ENCODE peak calls at places on chromosome 10, in six cellular contexts. One of them, this sample, is unnamed.

GRCh38 chr10:58013406-58013805 is 254.3 kb downstream of the IPMK start:
- DNase-seq in epithelial cell of esophagus: no peak
- DNase-seq in fibroblast of mammary gland: no peak
- DNase-seq in stomach: no peak
- DNase-seq in Panc1: no peak
- DNase-seq in HFF-Myc: no peak
- DNase-seq in this sample: no peak

GRCh38 chr10:119531067-119531466 is 11.5 kb downstream of the RGS10 start:
- DNase-seq in stomach: no peak
- DNase-seq in epithelial cell of esophagus: no peak
- DNase-seq in fibroblast of mammary gland: no peak
- DNase-seq in HFF-Myc: no peak
- DNase-seq in Panc1: no peak
- DNase-seq in this sample: peak

GRCh38 chr10:58662314-58662713 is 149.6 kb downstream of the BICC1 start:
- DNase-seq in epithelial cell of esophagus: peak
- DNase-seq in stomach: no peak
- DNase-seq in Panc1: no peak
- DNase-seq in fibroblast of mammary gland: peak
- DNase-seq in HFF-Myc: no peak
- DNase-seq in this sample: peak

GRCh38 chr10:130707389-130707979 is 571.3 kb downstream of the GLRX3 start:
- DNase-seq in stomach: no peak
- DNase-seq in epithelial cell of esophagus: no peak
- DNase-seq in HFF-Myc: no peak
- DNase-seq in Panc1: no peak
- DNase-seq in fibroblast of mammary gland: no peak
- DNase-seq in this sample: no peak

GRCh38 chr10:132814469-132814856 is 28.5 kb upstream of the NKX6-2 start:
- DNase-seq in fibroblast of mammary gland: no peak
- DNase-seq in HFF-Myc: no peak
- DNase-seq in epithelial cell of esophagus: no peak
- DNase-seq in Panc1: no peak
- DNase-seq in stomach: no peak
- DNase-seq in this sample: no peak

GRCh38 chr10:125768217-125768616 is 7.4 kb downstream of the MMP21 start:
- DNase-seq in fibroblast of mammary gland: peak
- DNase-seq in epithelial cell of esophagus: no peak
- DNase-seq in Panc1: no peak
- DNase-seq in HFF-Myc: no peak
- DNase-seq in stomach: no peak
- DNase-seq in this sample: peak

GRCh38 chr10:70192325-70192966 is 22.1 kb upstream of the SAR1A start:
- DNase-seq in HFF-Myc: no peak
- DNase-seq in fibroblast of mammary gland: peak
- DNase-seq in stomach: peak
- DNase-seq in epithelial cell of esophagus: peak
- DNase-seq in Panc1: no peak
- DNase-seq in this sample: peak

GRCh38 chr10:113326160-113327111 is 226.4 kb upstream of the HABP2 start:
- DNase-seq in fibroblast of mammary gland: peak
- DNase-seq in epithelial cell of esophagus: peak
- DNase-seq in HFF-Myc: peak
- DNase-seq in stomach: no peak
- DNase-seq in Panc1: peak
- DNase-seq in this sample: peak

GRCh38 chr10:7553531-7553930 is 113.2 kb downstream of the ITIH5 start:
- DNase-seq in HFF-Myc: no peak
- DNase-seq in Panc1: no peak
- DNase-seq in epithelial cell of esophagus: no peak
- DNase-seq in stomach: no peak
- DNase-seq in fibroblast of mammary gland: no peak
- DNase-seq in this sample: no peak

GRCh38 chr10:63286754-63287264 is 153.7 kb downstream of the NRBF2 start:
- DNase-seq in epithelial cell of esophagus: peak
- DNase-seq in HFF-Myc: no peak
- DNase-seq in stomach: no peak
- DNase-seq in fibroblast of mammary gland: no peak
- DNase-seq in Panc1: no peak
- DNase-seq in this sample: no peak

GRCh38 chr10:44465430-44466115 is 80.7 kb upstream of the CXCL12 start:
- DNase-seq in Panc1: no peak
- DNase-seq in fibroblast of mammary gland: no peak
- DNase-seq in stomach: no peak
- DNase-seq in epithelial cell of esophagus: no peak
- DNase-seq in HFF-Myc: no peak
- DNase-seq in this sample: no peak

GRCh38 chr10:28130267-28130666 is 131.4 kb upstream of the ODAD2 start:
- DNase-seq in HFF-Myc: no peak
- DNase-seq in epithelial cell of esophagus: peak
- DNase-seq in fibroblast of mammary gland: peak
- DNase-seq in Panc1: no peak
- DNase-seq in stomach: no peak
- DNase-seq in this sample: peak

GRCh38 chr10:16384064-16384463 is 52.7 kb upstream of the PTER start:
- DNase-seq in HFF-Myc: no peak
- DNase-seq in fibroblast of mammary gland: no peak
- DNase-seq in epithelial cell of esophagus: no peak
- DNase-seq in stomach: no peak
- DNase-seq in Panc1: no peak
- DNase-seq in this sample: no peak

GRCh38 chr10:33368086-33368485 is 33.6 kb upstream of the NRP1 start:
- DNase-seq in fibroblast of mammary gland: no peak
- DNase-seq in Panc1: no peak
- DNase-seq in HFF-Myc: no peak
- DNase-seq in epithelial cell of esophagus: no peak
- DNase-seq in stomach: no peak
- DNase-seq in this sample: no peak
- TF ChIP-seq CTCF in fibroblast of mammary gland: no peak
- TF ChIP-seq CTCF in Panc1: no peak
- TF ChIP-seq CTCF in HFF-Myc: no peak
- TF ChIP-seq CTCF in epithelial cell of esophagus: no peak
- TF ChIP-seq CTCF in stomach: no peak
- TF ChIP-seq CTCF in this sample: no peak

GRCh38 chr10:83538047-83538446 is 601.3 kb upstream of the GHITM start:
- DNase-seq in HFF-Myc: no peak
- DNase-seq in epithelial cell of esophagus: no peak
- DNase-seq in fibroblast of mammary gland: no peak
- DNase-seq in Panc1: no peak
- DNase-seq in stomach: no peak
- DNase-seq in this sample: no peak

GRCh38 chr10:83541096-83541495 is 598.2 kb upstream of the GHITM start:
- DNase-seq in stomach: no peak
- DNase-seq in Panc1: no peak
- DNase-seq in fibroblast of mammary gland: no peak
- DNase-seq in epithelial cell of esophagus: no peak
- DNase-seq in HFF-Myc: no peak
- DNase-seq in this sample: no peak

GRCh38 chr10:83542774-83543291 is 596.5 kb upstream of the GHITM start:
- DNase-seq in HFF-Myc: no peak
- DNase-seq in stomach: no peak
- DNase-seq in fibroblast of mammary gland: no peak
- DNase-seq in epithelial cell of esophagus: peak
- DNase-seq in Panc1: no peak
- DNase-seq in this sample: peak

GRCh38 chr10:83536426-83536825 is 602.9 kb upstream of the GHITM start:
- DNase-seq in stomach: no peak
- DNase-seq in fibroblast of mammary gland: no peak
- DNase-seq in HFF-Myc: no peak
- DNase-seq in Panc1: no peak
- DNase-seq in epithelial cell of esophagus: no peak
- DNase-seq in this sample: peak

GRCh38 chr10:83539528-83540308 is 599.6 kb upstream of the GHITM start:
- DNase-seq in Panc1: no peak
- DNase-seq in fibroblast of mammary gland: peak
- DNase-seq in stomach: no peak
- DNase-seq in HFF-Myc: no peak
- DNase-seq in epithelial cell of esophagus: peak
- DNase-seq in this sample: peak
- H3K4me3 ChIP-seq in Panc1: no peak
- H3K4me3 ChIP-seq in fibroblast of mammary gland: no peak
- H3K4me3 ChIP-seq in stomach: no peak
- H3K4me3 ChIP-seq in HFF-Myc: no peak
- H3K4me3 ChIP-seq in epithelial cell of esophagus: no peak
- H3K4me3 ChIP-seq in this sample: no peak

GRCh38 chr10:72297968-72298773 is 24.4 kb downstream of the DDIT4 start:
- DNase-seq in stomach: peak
- DNase-seq in epithelial cell of esophagus: peak
- DNase-seq in Panc1: peak
- DNase-seq in fibroblast of mammary gland: peak
- DNase-seq in HFF-Myc: peak
- DNase-seq in this sample: peak
- TF ChIP-seq CTCF in stomach: no peak
- TF ChIP-seq CTCF in epithelial cell of esophagus: no peak
- TF ChIP-seq CTCF in Panc1: no peak
- TF ChIP-seq CTCF in fibroblast of mammary gland: no peak
- TF ChIP-seq CTCF in HFF-Myc: no peak
- TF ChIP-seq CTCF in this sample: no peak

GRCh38 chr10:29648983-29649268 is 14.2 kb upstream of the SVIL start:
- DNase-seq in stomach: no peak
- DNase-seq in fibroblast of mammary gland: peak
- DNase-seq in HFF-Myc: no peak
- DNase-seq in Panc1: no peak
- DNase-seq in epithelial cell of esophagus: no peak
- DNase-seq in this sample: peak
- H3K4me3 ChIP-seq in stomach: no peak
- H3K4me3 ChIP-seq in fibroblast of mammary gland: no peak
- H3K4me3 ChIP-seq in HFF-Myc: no peak
- H3K4me3 ChIP-seq in Panc1: no peak
- H3K4me3 ChIP-seq in epithelial cell of esophagus: no peak
- H3K4me3 ChIP-seq in this sample: no peak

DNA sequence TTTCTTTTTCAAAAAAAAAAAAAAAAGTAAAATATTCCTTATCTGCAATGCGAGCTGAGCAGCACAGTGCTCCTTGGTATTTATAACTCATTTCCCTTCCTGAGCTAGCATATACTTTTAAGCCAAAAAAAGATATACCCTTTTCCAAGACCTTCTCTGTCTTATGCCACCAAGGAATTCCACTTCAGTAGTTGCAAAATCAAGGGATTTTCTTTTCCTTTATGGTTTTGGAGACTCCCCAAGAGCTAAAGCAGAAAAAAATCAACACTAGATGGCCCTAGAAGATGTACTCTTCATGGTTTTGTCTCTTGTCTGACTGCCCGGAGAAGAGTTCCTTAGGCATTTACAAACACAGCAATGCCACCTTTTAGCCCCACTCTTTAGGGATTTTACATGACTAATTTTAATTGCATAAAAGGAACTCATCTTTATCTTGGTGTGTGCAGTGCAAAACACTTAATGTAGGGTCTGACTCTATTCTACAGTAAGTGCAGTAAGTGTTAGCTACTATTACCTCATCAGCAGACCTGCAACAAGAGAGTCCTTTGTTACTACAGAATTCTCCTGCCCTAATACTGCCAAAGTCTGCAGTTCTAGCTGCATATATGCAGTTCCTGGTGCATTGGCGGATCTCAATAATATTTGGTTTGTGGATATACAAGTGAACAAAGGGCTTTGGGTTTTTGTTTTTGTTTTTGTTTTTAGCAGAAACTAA is 443.3 kb downstream of the GFRA1 start:
- DNase-seq in epithelial cell of esophagus: peak
- DNase-seq in HFF-Myc: no peak
- DNase-seq in fibroblast of mammary gland: peak
- DNase-seq in stomach: no peak
- DNase-seq in Panc1: no peak
- DNase-seq in this sample: peak
- TF ChIP-seq CTCF in epithelial cell of esophagus: peak
- TF ChIP-seq CTCF in HFF-Myc: peak
- TF ChIP-seq CTCF in fibroblast of mammary gland: peak
- TF ChIP-seq CTCF in stomach: no peak
- TF ChIP-seq CTCF in Panc1: no peak
- TF ChIP-seq CTCF in this sample: peak

GRCh38 chr10:24358022-24358421 is 149.1 kb downstream of the KIAA1217 start:
- DNase-seq in epithelial cell of esophagus: no peak
- DNase-seq in stomach: no peak
- DNase-seq in HFF-Myc: no peak
- DNase-seq in Panc1: no peak
- DNase-seq in fibroblast of mammary gland: no peak
- DNase-seq in this sample: no peak
- H3K4me3 ChIP-seq in epithelial cell of esophagus: no peak
- H3K4me3 ChIP-seq in stomach: no peak
- H3K4me3 ChIP-seq in HFF-Myc: no peak
- H3K4me3 ChIP-seq in Panc1: no peak
- H3K4me3 ChIP-seq in fibroblast of mammary gland: no peak
- H3K4me3 ChIP-seq in this sample: no peak

GRCh38 chr10:43172645-43173044 is 34.4 kb downstream of the CSGALNACT2 start:
- DNase-seq in fibroblast of mammary gland: no peak
- DNase-seq in stomach: no peak
- DNase-seq in HFF-Myc: no peak
- DNase-seq in Panc1: no peak
- DNase-seq in epithelial cell of esophagus: no peak
- DNase-seq in this sample: no peak

GRCh38 chr10:43177588-43177987 is 39.3 kb downstream of the CSGALNACT2 start:
- DNase-seq in fibroblast of mammary gland: peak
- DNase-seq in epithelial cell of esophagus: no peak
- DNase-seq in Panc1: no peak
- DNase-seq in HFF-Myc: no peak
- DNase-seq in stomach: no peak
- DNase-seq in this sample: no peak

GRCh38 chr10:43176271-43176670 is 38.0 kb downstream of the CSGALNACT2 start:
- DNase-seq in HFF-Myc: no peak
- DNase-seq in stomach: no peak
- DNase-seq in epithelial cell of esophagus: no peak
- DNase-seq in fibroblast of mammary gland: no peak
- DNase-seq in Panc1: no peak
- DNase-seq in this sample: no peak

GRCh38 chr10:43173120-43173519 is 34.9 kb downstream of the CSGALNACT2 start:
- DNase-seq in stomach: no peak
- DNase-seq in HFF-Myc: no peak
- DNase-seq in epithelial cell of esophagus: no peak
- DNase-seq in Panc1: no peak
- DNase-seq in fibroblast of mammary gland: no peak
- DNase-seq in this sample: no peak

DNA sequence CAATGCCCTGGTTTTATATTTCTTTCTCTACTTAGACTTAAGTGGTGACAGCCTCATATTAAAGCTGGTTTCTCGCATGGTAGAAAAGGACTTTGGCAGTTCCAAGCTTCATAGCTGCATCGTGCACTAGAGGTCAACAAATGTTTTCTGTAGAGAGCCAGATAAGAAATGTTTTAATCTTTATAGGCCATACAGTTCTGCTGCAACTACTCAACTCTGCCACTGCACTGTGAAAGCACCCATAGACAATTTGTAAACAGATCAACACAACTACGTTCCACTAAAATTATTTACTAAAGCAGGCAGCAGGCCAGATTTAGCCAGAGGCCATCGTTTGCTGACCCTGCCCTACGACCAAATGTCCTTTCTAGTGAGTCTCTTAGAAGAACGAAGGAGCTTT is 36.7 kb downstream of the CSGALNACT2 start:
- DNase-seq in Panc1: no peak
- DNase-seq in epithelial cell of esophagus: no peak
- DNase-seq in stomach: no peak
- DNase-seq in fibroblast of mammary gland: no peak
- DNase-seq in HFF-Myc: no peak
- DNase-seq in this sample: no peak
- TF ChIP-seq CTCF in Panc1: no peak
- TF ChIP-seq CTCF in epithelial cell of esophagus: no peak
- TF ChIP-seq CTCF in stomach: no peak
- TF ChIP-seq CTCF in fibroblast of mammary gland: no peak
- TF ChIP-seq CTCF in HFF-Myc: no peak
- TF ChIP-seq CTCF in this sample: no peak

This sample was measured in AG10803.